ENCODE peak calls at places on chromosomes 5 and 9, in ten cellular contexts. Z is H1, D is HepG2, J is stomach, S is esophagus squamous epithelium, V is endothelial cell of umbilical vein, R is esophagus muscularis mucosa, E is ovary, A is GM12891, C is spleen. H is an unnamed sample.

GRCh38 chr9:121277518-121278275 is 9.7 kb downstream of the GSN start:
- DNase-seq in Z (no peak), D (no peak), J (no peak), S (no peak), V (no peak), R (no peak), E (no peak), A (no peak), C (no peak), H (no peak)

GRCh38 chr5:7849531-7850240 is 1.2 kb downstream of the CFAP90 start:
- DNase-seq in Z (no peak), D (peak), J (no peak), S (no peak), V (no peak), R (peak), E (peak), A (no peak), C (no peak), H (no peak)

GRCh38 chr5:179801304-179802206 is 5.1 kb downstream of the MGAT4B start:
- DNase-seq in Z (no peak), D (peak), J (peak), S (peak), V (peak), R (no peak), E (peak), A (peak), C (peak), H (no peak)

GRCh38 chr5:167861134-167861930 is 430.1 kb upstream of the WWC1 start:
- DNase-seq in Z (no peak), D (no peak), J (no peak), S (no peak), V (no peak), R (no peak), E (no peak), A (no peak), C (no peak), H (no peak)

GRCh38 chr9:37437616-37438015 is 15.1 kb downstream of the GRHPR start:
- DNase-seq in Z (no peak), D (no peak), J (no peak), S (no peak), V (no peak), R (no peak), E (no peak), A (no peak), C (no peak), H (no peak)

GRCh38 chr9:30628915-30629564 is 1755.4 kb upstream of the ACO1 start:
- DNase-seq in Z (no peak), D (peak), J (no peak), S (no peak), V (no peak), R (no peak), E (no peak), A (no peak), C (no peak), H (no peak)

GRCh38 chr5:38870595-38870994 is 24.8 kb downstream of the OSMR start:
- DNase-seq in Z (no peak), D (no peak), J (no peak), S (no peak), V (no peak), R (no peak), E (no peak), A (no peak), C (no peak), H (no peak)

GRCh38 chr9:11709567-11709966 is 983.6 kb upstream of the TYRP1 start:
- DNase-seq in Z (no peak), D (no peak), J (no peak), S (no peak), V (no peak), R (no peak), E (no peak), A (no peak), C (no peak), H (no peak)

GRCh38 chr9:107465467-107466451 is 23.8 kb downstream of the KLF4 start:
- DNase-seq in Z (no peak), D (no peak), J (peak), S (no peak), V (peak), R (no peak), E (peak), A (peak), C (peak), H (peak)

GRCh38 chr9:27528886-27529315 is 713 bp downstream of the MOB3B start:
- DNase-seq in Z (no peak), D (no peak), J (peak), S (peak), V (peak), R (peak), E (peak), A (peak), C (peak), H (peak)

GRCh38 chr5:123937230-123937629 is 425.3 kb downstream of the CSNK1G3 start:
- DNase-seq in Z (peak), D (peak), J (no peak), S (no peak), V (peak), R (no peak), E (no peak), A (peak), C (no peak), H (no peak)

GRCh38 chr5:177117441-177118045 is 16.0 kb upstream of the NSD1 start:
- DNase-seq in Z (no peak), D (no peak), J (no peak), S (no peak), V (no peak), R (no peak), E (peak), A (no peak), C (no peak), H (no peak)

GRCh38 chr9:121972501-121972981 is 120.6 kb downstream of the TTLL11 start:
- DNase-seq in Z (no peak), D (no peak), J (peak), S (no peak), V (peak), R (no peak), E (no peak), A (no peak), C (no peak), H (peak)

GRCh38 chr5:103211858-103212500 is 46.6 kb upstream of the MACIR start:
- DNase-seq in Z (no peak), D (no peak), J (no peak), S (no peak), V (peak), R (no peak), E (no peak), A (no peak), C (no peak), H (no peak)

GRCh38 chr9:105930007-105930627 is 235.8 kb downstream of the TMEM38B start:
- DNase-seq in Z (no peak), D (no peak), J (no peak), S (no peak), V (no peak), R (no peak), E (no peak), A (no peak), C (no peak), H (no peak)

GRCh38 chr9:22119537-22120167 is 110.5 kb upstream of the CDKN2B start:
- DNase-seq in Z (no peak), D (peak), J (no peak), S (no peak), V (peak), R (no peak), E (no peak), A (no peak), C (no peak), H (no peak)

GRCh38 chr5:152092580-152092979 is 167.9 kb upstream of the GLRA1 start:
- DNase-seq in Z (no peak), D (no peak), J (no peak), S (no peak), V (no peak), R (peak), E (no peak), A (no peak), C (no peak), H (no peak)

GRCh38 chr5:38994329-38994927 is 79.8 kb downstream of the RICTOR start:
- DNase-seq in Z (no peak), D (peak), J (no peak), S (no peak), V (peak), R (no peak), E (no peak), A (no peak), C (no peak), H (no peak)

GRCh38 chr5:43305948-43306563 is 7.2 kb downstream of the HMGCS1 start:
- DNase-seq in Z (no peak), D (peak), J (no peak), S (no peak), V (peak), R (no peak), E (no peak), A (no peak), C (no peak), H (peak)

GRCh38 chr9:34701023-34701768 is 8.7 kb downstream of the CCL21 start:
- DNase-seq in Z (peak), D (peak), J (peak), S (no peak), V (peak), R (no peak), E (peak), A (peak), C (peak), H (peak)

GRCh38 chr9:38138276-38138675 is 69.2 kb upstream of the SHB start:
- DNase-seq in Z (no peak), D (no peak), J (no peak), S (no peak), V (no peak), R (no peak), E (no peak), A (no peak), C (no peak), H (no peak)

GRCh38 chr5:103498211-103498610 is 64.4 kb downstream of the NUDT12 start:
- DNase-seq in Z (no peak), D (no peak), J (no peak), S (no peak), V (no peak), R (no peak), E (no peak), A (no peak), C (no peak), H (no peak)

GRCh38 chr9:107693620-107694326 is 204.2 kb upstream of the KLF4 start:
- DNase-seq in Z (no peak), D (no peak), J (no peak), S (no peak), V (no peak), R (no peak), E (no peak), A (no peak), C (no peak), H (no peak)

GRCh38 chr5:1547236-1547635 is 23.5 kb upstream of the LPCAT1 start:
- DNase-seq in Z (no peak), D (no peak), J (no peak), S (no peak), V (no peak), R (no peak), E (no peak), A (no peak), C (peak), H (no peak)

GRCh38 chr9:135066291-135066690 is 21.2 kb upstream of the OLFM1 start:
- DNase-seq in Z (no peak), D (no peak), J (no peak), S (no peak), V (no peak), R (no peak), E (no peak), A (no peak), C (no peak), H (no peak)

GRCh38 chr9:108643756-108644510 is 211.9 kb downstream of the ACTL7B start:
- DNase-seq in Z (no peak), D (no peak), J (no peak), S (no peak), V (no peak), R (no peak), E (no peak), A (no peak), C (no peak), H (no peak)

GRCh38 chr9:93184439-93185221 is 691 bp downstream of the WNK2 start:
- DNase-seq in Z (no peak), D (no peak), J (no peak), S (no peak), V (no peak), R (no peak), E (peak), A (no peak), C (no peak), H (no peak)

GRCh38 chr5:94908889-94909480 is 290.5 kb downstream of the SLF1 start:
- DNase-seq in Z (no peak), D (peak), J (no peak), S (no peak), V (peak), R (no peak), E (no peak), A (no peak), C (no peak), H (peak)

GRCh38 chr5:93151121-93151520 is 429.9 kb downstream of the NR2F1-AS1 start:
- DNase-seq in Z (no peak), D (no peak), J (no peak), S (no peak), V (peak), R (no peak), E (no peak), A (no peak), C (no peak), H (no peak)

GRCh38 chr9:127667127-127667844 is 39.5 kb upstream of the CFAP157 start:
- DNase-seq in Z (no peak), D (no peak), J (no peak), S (no peak), V (no peak), R (no peak), E (no peak), A (no peak), C (no peak), H (no peak)

GRCh38 chr9:105475302-105475701 is 27.5 kb downstream of the FSD1L start:
- DNase-seq in Z (no peak), D (peak), J (no peak), S (no peak), V (peak), R (no peak), E (no peak), A (no peak), C (no peak), H (no peak)

GRCh38 chr5:83097582-83098265 is 20.4 kb downstream of the XRCC4 start:
- DNase-seq in Z (no peak), D (no peak), J (no peak), S (no peak), V (peak), R (no peak), E (no peak), A (no peak), C (no peak), H (no peak)

GRCh38 chr5:129664336-129664937 is 83.5 kb upstream of the MINAR2 start:
- DNase-seq in Z (no peak), D (peak), J (peak), S (no peak), V (peak), R (no peak), E (no peak), A (peak), C (no peak), H (no peak)

DNA sequence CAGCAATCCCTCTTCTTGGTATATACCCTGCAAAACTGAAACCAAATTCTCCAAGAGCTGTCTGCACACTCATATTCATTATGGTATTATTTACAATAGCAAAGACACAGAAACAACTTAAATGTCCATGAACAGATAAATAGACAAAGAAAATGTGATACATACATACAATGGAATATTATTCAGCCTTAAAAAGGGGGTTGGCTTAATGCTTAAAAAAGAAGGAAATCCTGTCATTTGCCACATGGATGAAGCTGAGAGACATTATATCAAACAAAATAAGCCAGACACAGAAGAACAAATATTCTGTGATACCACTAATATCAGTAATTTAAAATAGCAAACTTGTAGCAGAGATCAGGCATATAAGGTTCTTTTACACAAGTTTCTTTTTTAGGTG is 46.5 kb upstream of the GAS1 start:
- DNase-seq in Z (no peak), D (no peak), J (no peak), S (no peak), V (no peak), R (no peak), E (no peak), A (no peak), C (no peak), H (no peak)
- TF ChIP-seq POLR2A in Z (no peak), D (no peak), J (no peak), S (no peak), V (no peak), R (no peak), E (no peak), A (no peak), C (no peak), H (no peak)

DNA sequence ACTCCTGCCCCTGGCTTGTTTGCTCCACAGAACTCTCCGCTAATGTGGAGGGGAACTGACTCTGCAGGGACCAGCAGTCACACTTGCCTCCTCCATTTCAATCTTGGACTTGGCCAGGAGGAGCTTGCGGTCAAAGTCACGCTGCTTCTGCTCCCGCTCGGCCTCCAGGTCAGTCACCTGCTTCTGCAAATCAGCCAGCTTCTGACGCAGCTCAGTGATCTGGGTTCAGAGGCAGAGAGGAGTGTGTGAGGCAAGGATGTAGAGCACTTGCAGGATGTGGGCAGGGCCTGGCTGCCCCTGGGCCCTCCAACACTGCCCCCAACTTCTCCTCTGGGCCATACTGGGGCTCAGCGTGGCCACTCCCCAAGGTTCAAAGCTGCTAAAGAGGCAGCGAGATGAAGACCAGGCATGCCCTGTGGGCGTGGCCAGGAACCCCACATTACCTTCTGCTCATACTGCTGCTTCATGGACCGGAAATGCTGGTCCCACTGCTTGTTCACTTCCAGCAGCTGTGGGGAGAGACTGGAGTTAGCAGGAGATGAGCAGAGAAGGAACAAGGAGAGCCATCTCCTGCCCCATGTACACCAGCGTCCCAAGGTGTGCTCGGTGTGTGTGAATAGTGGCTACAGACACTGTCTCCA is 22.2 kb downstream of the GPX3 start:
- DNase-seq in Z (no peak), D (no peak), J (no peak), S (no peak), V (no peak), R (no peak), E (no peak), A (no peak), C (peak), H (no peak)
- TF ChIP-seq POLR2A in Z (no peak), D (no peak), J (no peak), S (no peak), V (no peak), R (no peak), E (no peak), A (no peak), C (no peak), H (no peak)

GRCh38 chr5:68215208-68215887 is at the start of gene PIK3R1:
- DNase-seq in Z (peak), D (peak), J (peak), S (peak), V (peak), R (peak), E (peak), A (peak), C (peak), H (peak)
- TF ChIP-seq POLR2A in Z (peak), D (peak), J (no peak), S (peak), V (peak), R (peak), E (peak), A (peak), C (peak), H (peak)

DNA sequence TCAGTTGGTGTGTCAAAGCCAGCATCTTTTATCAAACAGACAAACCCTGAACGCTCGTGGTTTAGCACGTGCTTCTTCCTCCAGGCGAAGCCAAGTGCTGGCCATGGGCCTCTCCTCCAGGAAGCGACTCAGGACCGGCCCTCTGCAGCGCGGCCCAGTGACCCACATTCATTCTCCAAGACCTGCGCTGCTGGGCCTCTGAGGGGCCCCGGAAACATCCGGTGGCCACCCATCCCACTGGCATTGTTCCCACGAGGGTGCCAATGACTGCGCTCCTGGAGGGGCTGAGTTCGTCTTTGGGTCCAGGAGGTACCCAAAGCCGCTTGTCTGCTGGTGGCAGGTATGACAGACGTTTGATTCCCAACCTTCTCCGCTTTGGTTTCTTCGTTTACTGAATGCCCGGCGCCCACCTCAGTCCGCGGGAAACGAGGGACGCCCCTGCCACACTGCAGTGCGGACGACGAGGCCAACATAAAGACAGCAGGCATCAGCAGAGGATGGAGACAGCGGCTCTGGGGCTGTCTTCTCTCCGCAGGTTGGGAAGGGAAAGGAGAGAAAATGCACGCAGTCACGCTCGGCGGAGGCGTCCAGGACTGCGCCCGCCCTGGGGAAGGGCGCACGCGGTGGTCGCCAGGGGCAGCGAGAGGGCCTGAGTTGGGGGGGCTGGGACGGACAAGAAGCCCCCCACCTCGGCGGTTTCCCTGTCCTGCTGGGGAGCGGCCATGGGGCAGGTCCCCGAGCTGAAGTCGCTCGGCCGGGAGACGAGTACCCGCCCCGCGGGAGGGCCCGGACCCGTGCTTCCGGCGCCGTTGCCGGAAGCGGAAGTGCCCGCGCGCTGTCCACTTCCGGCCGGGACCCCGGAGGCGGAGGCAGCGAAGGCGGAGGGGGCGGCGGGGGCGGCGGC is at the start of gene EXOC3:
- DNase-seq in Z (no peak), D (peak), J (peak), S (no peak), V (peak), R (no peak), E (peak), A (peak), C (peak), H (peak)
- TF ChIP-seq POLR2A in Z (no peak), D (peak), J (no peak), S (no peak), V (peak), R (peak), E (peak), A (peak), C (no peak), H (peak)

DNA sequence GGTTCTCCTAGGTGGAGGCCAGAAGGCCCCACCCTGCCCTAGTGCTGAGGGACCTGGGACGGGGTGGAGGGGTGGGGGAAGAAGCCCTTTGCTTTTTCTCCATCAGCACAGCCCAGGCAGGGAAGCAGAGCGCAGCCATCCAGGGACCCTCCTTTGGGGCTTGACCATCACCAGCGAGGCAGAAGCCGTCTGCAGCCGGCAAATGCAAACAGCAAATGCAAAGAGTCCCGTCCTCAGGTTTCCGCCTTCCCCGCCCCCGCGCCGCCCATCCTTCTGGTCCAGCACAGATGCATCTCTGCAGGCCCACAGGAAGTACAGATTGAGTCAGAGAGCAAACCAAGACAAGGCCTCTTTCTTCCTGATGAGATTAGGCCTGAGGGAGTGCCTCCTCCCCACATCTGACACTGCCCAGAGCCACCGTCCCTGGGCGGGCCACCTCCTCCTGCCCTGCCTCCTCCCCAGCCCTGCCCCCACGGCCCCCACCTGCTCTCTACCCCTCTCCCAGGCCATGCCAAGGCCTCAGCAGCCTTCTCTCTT is 23.4 kb downstream of the CORO2A start:
- DNase-seq in Z (no peak), D (peak), J (peak), S (no peak), V (no peak), R (no peak), E (no peak), A (peak), C (peak), H (peak)
- TF ChIP-seq POLR2A in Z (no peak), D (no peak), J (no peak), S (no peak), V (no peak), R (no peak), E (no peak), A (peak), C (no peak), H (no peak)

GRCh38 chr5:55033568-55033967 is 9.5 kb downstream of the GZMK start:
- DNase-seq in Z (no peak), D (no peak), J (no peak), S (no peak), V (no peak), R (no peak), E (no peak), A (no peak), C (no peak), H (no peak)
- TF ChIP-seq POLR2A in Z (no peak), D (no peak), J (no peak), S (no peak), V (no peak), R (no peak), E (no peak), A (no peak), C (no peak), H (no peak)